ENCODE peak calls at places on chromosomes 7 and 10, in six cellular contexts. G is fibroblast of villous mesenchyme, B is COR-L47, T is body of pancreas, O is Caki2, V is progenitor cell of endocrine pancreas. J is an unnamed sample.

GRCh38 chr7:81499262-81500116 is 270.4 kb downstream of the HGF start:
- DNase-seq in O (peak), G (peak), V (no peak), B (peak), T (peak), J (peak)

GRCh38 chr10:18240185-18240882 is 100.1 kb downstream of the CACNB2 start:
- DNase-seq in V (no peak), T (no peak), O (no peak), G (no peak), B (no peak), J (no peak)

GRCh38 chr7:84117304-84117703 is 77.3 kb downstream of the SEMA3A start:
- DNase-seq in O (no peak), T (no peak), V (no peak), G (no peak), B (no peak), J (no peak)

GRCh38 chr10:79186742-79187544 is 118.2 kb downstream of the ZMIZ1 start:
- DNase-seq in O (peak), V (no peak), B (no peak), T (no peak), G (no peak), J (no peak)

GRCh38 chr10:64275774-64276173 is 754.6 kb downstream of the REEP3 start:
- DNase-seq in V (no peak), T (no peak), O (no peak), B (no peak), G (no peak), J (no peak)

GRCh38 chr10:49395741-49396665 is at the start of gene DRGX:
- DNase-seq in B (no peak), G (no peak), T (no peak), V (no peak), O (no peak), J (no peak)

GRCh38 chr7:78642751-78643150 is 810.7 kb downstream of the MAGI2 start:
- DNase-seq in B (no peak), O (no peak), T (no peak), G (no peak), V (no peak), J (no peak)

GRCh38 chr7:10908600-10908999 is 65.1 kb upstream of the PHF14 start:
- DNase-seq in B (no peak), T (no peak), G (no peak), O (no peak), V (no peak), J (no peak)

GRCh38 chr10:13681095-13681494 is 94.3 kb downstream of the PRPF18 start:
- DNase-seq in T (no peak), B (no peak), O (peak), V (no peak), G (peak), J (no peak)

GRCh38 chr7:15303357-15303756 is 258.5 kb downstream of the AGMO start:
- DNase-seq in B (no peak), T (no peak), V (no peak), G (no peak), O (no peak), J (no peak)

GRCh38 chr10:102869290-102870198 is at the start of gene AS3MT:
- DNase-seq in V (peak), O (no peak), G (no peak), T (peak), B (peak), J (no peak)

GRCh38 chr7:102450242-102450641 is 14.4 kb downstream of the ALKBH4 start:
- DNase-seq in O (no peak), B (peak), T (no peak), G (no peak), V (no peak), J (no peak)

GRCh38 chr7:158120313-158120712 is 467.3 kb downstream of the PTPRN2 start:
- DNase-seq in G (no peak), B (no peak), O (no peak), V (no peak), T (no peak), J (no peak)

GRCh38 chr10:68223535-68224165 is 8.3 kb downstream of the ATOH7 start:
- DNase-seq in V (no peak), B (no peak), O (no peak), T (no peak), G (no peak), J (no peak)

GRCh38 chr7:69893915-69894314 is 295.6 kb downstream of the AUTS2 start:
- DNase-seq in B (peak), O (peak), V (no peak), T (no peak), G (no peak), J (no peak)

GRCh38 chr7:107167483-107168232 is 1.1 kb upstream of the HBP1 start:
- DNase-seq in G (peak), O (peak), V (no peak), T (peak), B (peak), J (peak)

GRCh38 chr10:109765838-109766237 is 157.5 kb downstream of the XPNPEP1 start:
- DNase-seq in T (no peak), V (no peak), O (no peak), B (no peak), G (no peak), J (no peak)

GRCh38 chr7:69817096-69817495 is 218.8 kb downstream of the AUTS2 start:
- DNase-seq in V (no peak), O (no peak), B (no peak), T (no peak), G (peak), J (no peak)

J was measured in HCT116.